ENCODE peak calls at places on chromosomes 6 and 20, in eight cellular contexts. F is A549, X is neural crest cell, Y is activated B cell treated with CpG ODN at 0.5 μM for 24 hours, H is WTC11, D is mucosa of descending colon, Q is fibroblast of lung, T is cardiac fibroblast. N is an unnamed sample.

GRCh38 chr6:129523814-129524213 is 186.2 kb downstream of the ARHGAP18 start:
- DNase-seq in H (no peak), F (no peak), T (no peak), Y (no peak), Q (no peak), X (no peak), D (no peak), N (no peak)

GRCh38 chr6:33716890-33717632 is 5.6 kb upstream of the UQCC2 start:
- DNase-seq in T (no peak), X (no peak), H (no peak), Y (no peak), Q (no peak), D (no peak), F (no peak), N (no peak)

GRCh38 chr6:37548067-37548674 is 48.5 kb upstream of the CCDC167 start:
- DNase-seq in F (no peak), D (no peak), X (no peak), Q (no peak), H (no peak), T (no peak), Y (no peak), N (no peak)

GRCh38 chr6:35240838-35241801 is 18.4 kb upstream of the ZNF76 start:
- DNase-seq in F (peak), Q (peak), H (peak), T (peak), X (peak), D (peak), Y (peak), N (no peak)

GRCh38 chr6:72869621-72870020 is 247.8 kb downstream of the KCNQ5 start:
- DNase-seq in H (no peak), T (no peak), X (no peak), F (no peak), Y (no peak), D (no peak), Q (no peak), N (no peak)

GRCh38 chr20:23536601-23537000 is 31.7 kb downstream of the CST9L start:
- DNase-seq in T (no peak), Q (no peak), Y (no peak), H (no peak), X (no peak), F (no peak), D (no peak), N (no peak)

GRCh38 chr6:23587582-23587981 is 538.4 kb upstream of the NRSN1 start:
- DNase-seq in Y (no peak), X (no peak), F (no peak), T (no peak), Q (no peak), D (no peak), H (no peak), N (no peak)

GRCh38 chr6:138622967-138623366 is 123.7 kb upstream of the NHSL1 start:
- DNase-seq in Q (no peak), X (no peak), F (no peak), H (no peak), Y (no peak), D (no peak), T (peak), N (no peak)

GRCh38 chr20:38473353-38473795 is 731 bp downstream of the RALGAPB start:
- DNase-seq in H (no peak), Y (no peak), T (peak), D (no peak), X (no peak), Q (peak), F (no peak), N (no peak)

GRCh38 chr6:122649701-122650100 is 39.5 kb downstream of the PKIB start:
- DNase-seq in Y (no peak), T (no peak), F (no peak), H (no peak), D (no peak), X (no peak), Q (no peak), N (no peak)

GRCh38 chr6:43386492-43386891 is 17.0 kb upstream of the ZNF318 start:
- DNase-seq in Q (peak), X (no peak), Y (no peak), T (no peak), H (no peak), F (no peak), D (no peak), N (no peak)

GRCh38 chr20:45341939-45342862 is 6.0 kb downstream of the SDC4 start:
- DNase-seq in Y (no peak), X (no peak), T (peak), F (no peak), D (peak), Q (no peak), H (peak), N (no peak)

GRCh38 chr20:62019144-62019805 is 46.4 kb downstream of the TAF4 start:
- DNase-seq in D (no peak), X (no peak), Q (no peak), Y (no peak), H (no peak), T (no peak), F (no peak), N (no peak)

GRCh38 chr6:11007715-11008608 is 36.1 kb downstream of the ELOVL2 start:
- DNase-seq in D (no peak), Q (peak), X (no peak), Y (no peak), H (peak), F (peak), T (peak), N (no peak)

GRCh38 chr20:40892642-40893041 is 136.0 kb upstream of the TOP1 start:
- DNase-seq in Y (no peak), D (no peak), H (no peak), F (no peak), T (no peak), X (no peak), Q (no peak), N (no peak)

GRCh38 chr20:22836877-22837276 is 198.2 kb upstream of the SSTR4 start:
- DNase-seq in Y (no peak), H (no peak), T (peak), F (no peak), D (no peak), Q (no peak), X (no peak), N (no peak)

GRCh38 chr6:3868544-3868943 is 19.4 kb downstream of the FAM50B start:
- DNase-seq in Q (peak), H (no peak), D (no peak), F (no peak), Y (no peak), T (peak), X (no peak), N (no peak)

GRCh38 chr20:60750909-60751308 is 501.2 kb upstream of the CDH4 start:
- DNase-seq in D (no peak), T (no peak), Y (no peak), H (no peak), Q (no peak), F (no peak), X (no peak), N (no peak)

GRCh38 chr6:139230421-139230840 is 61.4 kb downstream of the TXLNB start:
- DNase-seq in F (no peak), H (no peak), X (no peak), Y (no peak), Q (peak), T (peak), D (no peak), N (no peak)

GRCh38 chr6:129753422-129753821 is 43.4 kb upstream of the ARHGAP18 start:
- DNase-seq in H (no peak), Q (no peak), D (no peak), F (no peak), X (no peak), T (peak), Y (no peak), N (no peak)

GRCh38 chr6:127635091-127635490 is 58.1 kb downstream of the C6orf58 start:
- DNase-seq in Y (no peak), X (no peak), D (no peak), Q (no peak), H (no peak), T (no peak), F (no peak), N (no peak)

GRCh38 chr6:113632220-113632864 is 224.8 kb upstream of the MARCKS start:
- DNase-seq in H (no peak), D (no peak), X (peak), F (peak), Q (peak), Y (no peak), T (peak), N (peak)

GRCh38 chr20:51036226-51036625 is 13.3 kb upstream of the KCNG1 start:
- DNase-seq in F (no peak), D (no peak), T (no peak), H (no peak), X (no peak), Y (no peak), Q (no peak), N (no peak)

GRCh38 chr6:112384511-112384910 is 37.4 kb downstream of the RFPL4B start:
- DNase-seq in D (no peak), X (no peak), Y (no peak), T (no peak), F (no peak), Q (no peak), H (no peak), N (no peak)

GRCh38 chr6:4607026-4607704 is 169.0 kb upstream of the CDYL start:
- DNase-seq in T (peak), X (no peak), Y (no peak), H (no peak), F (no peak), D (peak), Q (peak), N (no peak)

GRCh38 chr6:17311595-17312311 is 30.6 kb downstream of the RBM24 start:
- DNase-seq in F (peak), Y (no peak), X (no peak), D (no peak), T (peak), H (no peak), Q (peak), N (no peak)

GRCh38 chr20:57660510-57661199 is 40.4 kb upstream of the ZBP1 start:
- DNase-seq in D (no peak), H (no peak), F (no peak), T (no peak), X (no peak), Y (no peak), Q (no peak), N (no peak)

GRCh38 chr6:81906041-81906440 is 153.6 kb upstream of the TENT5A start:
- DNase-seq in X (no peak), H (no peak), T (no peak), F (no peak), D (no peak), Y (no peak), Q (no peak), N (no peak)

GRCh38 chr6:34562861-34563512 is 6.9 kb upstream of the SPDEF start:
- DNase-seq in X (no peak), H (no peak), T (peak), Q (no peak), F (no peak), Y (no peak), D (no peak), N (no peak)

GRCh38 chr6:127684501-127684900 is 107.5 kb downstream of the C6orf58 start:
- DNase-seq in H (no peak), Q (no peak), Y (no peak), F (no peak), X (no peak), D (no peak), T (no peak), N (no peak)

GRCh38 chr6:49252901-49253300 is 210.2 kb downstream of the MMUT start:
- DNase-seq in D (no peak), X (no peak), T (peak), Q (no peak), F (no peak), Y (no peak), H (no peak), N (no peak)
- TF ChIP-seq CTCF in D (no peak), X (no peak), T (no peak), Q (no peak), F (no peak), Y (no peak), H (no peak), N (no peak)

GRCh38 chr6:42292002-42292735 is 74.5 kb upstream of the MRPS10 start:
- DNase-seq in T (peak), Y (no peak), F (peak), D (no peak), Q (peak), X (no peak), H (no peak), N (peak)
- TF ChIP-seq CTCF in T (no peak), Y (no peak), F (no peak), D (no peak), Q (no peak), X (no peak), H (no peak), N (no peak)

GRCh38 chr6:18491303-18492090 is 104.3 kb downstream of the RNF144B start:
- DNase-seq in X (no peak), T (no peak), Y (no peak), Q (no peak), F (no peak), H (no peak), D (no peak), N (no peak)
- TF ChIP-seq CTCF in X (no peak), T (no peak), Y (no peak), Q (no peak), F (no peak), H (no peak), D (no peak), N (no peak)

DNA sequence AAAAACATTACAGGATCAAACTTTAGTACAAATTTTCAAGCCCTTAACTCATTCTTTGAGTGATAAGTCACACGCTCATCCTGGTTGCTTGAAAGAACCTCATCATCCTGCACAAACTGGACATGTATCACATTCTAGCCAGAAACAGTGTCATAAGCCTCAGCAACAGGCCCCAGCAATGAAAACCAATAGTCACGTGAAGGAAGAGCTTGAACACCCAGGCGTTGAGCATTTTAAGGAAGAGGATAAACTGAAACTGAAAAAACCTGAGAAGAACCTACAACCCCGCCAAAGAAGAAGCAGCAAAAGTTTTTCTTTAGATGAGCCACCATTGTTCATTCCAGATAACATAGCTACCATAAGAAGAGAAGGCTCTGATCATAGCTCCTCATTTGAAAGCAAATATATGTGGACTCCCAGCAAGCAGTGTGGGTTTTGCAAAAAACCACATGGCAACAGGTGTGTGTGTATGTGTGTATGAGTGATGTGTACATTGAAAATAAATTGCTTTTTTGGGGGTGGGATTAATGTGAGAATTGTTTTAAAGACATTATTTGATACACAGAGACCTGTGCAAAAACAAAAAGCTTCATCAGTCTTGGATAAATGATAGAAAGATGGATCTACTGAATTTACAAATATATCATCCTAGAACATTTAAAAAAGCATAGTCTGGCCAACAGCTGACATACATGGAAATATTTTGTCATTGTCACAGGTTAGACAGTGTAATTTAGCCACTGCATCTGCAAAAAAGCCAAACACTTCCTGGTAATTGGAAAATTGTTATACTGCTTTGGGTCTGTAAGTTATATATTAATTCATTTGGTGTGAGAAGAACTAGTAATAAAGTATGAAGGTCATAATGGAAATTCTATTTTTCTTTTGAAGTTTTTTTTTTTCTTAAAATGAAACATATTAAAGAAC is 50.1 kb downstream of the PHF3 start:
- DNase-seq in H (no peak), X (no peak), Y (no peak), F (no peak), T (no peak), D (no peak), Q (no peak), N (no peak)
- TF ChIP-seq CTCF in H (no peak), X (no peak), Y (no peak), F (no peak), T (no peak), D (no peak), Q (no peak), N (no peak)

DNA sequence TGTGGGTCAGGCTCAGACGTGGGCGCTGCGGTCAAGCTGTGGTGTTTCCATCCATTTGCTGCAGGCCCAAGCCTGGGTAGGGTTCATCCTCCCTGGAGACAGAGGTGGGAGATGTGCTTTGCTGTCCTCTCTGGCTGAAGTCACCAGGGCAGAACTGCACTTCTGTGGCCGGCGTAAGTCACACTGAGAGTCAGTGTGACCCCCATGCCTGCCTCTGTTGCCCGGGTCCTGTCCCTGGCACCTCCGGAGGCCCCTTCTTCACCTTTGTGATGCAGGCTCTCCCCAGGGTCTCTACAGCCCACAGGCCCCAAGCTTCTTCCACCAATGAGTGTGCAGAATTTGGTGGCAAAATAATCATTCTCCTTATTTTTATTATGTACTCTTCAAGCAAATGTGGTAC is 53.8 kb upstream of the DACT2 start:
- DNase-seq in X (no peak), Y (no peak), Q (no peak), T (no peak), H (no peak), D (peak), F (no peak), N (no peak)
- TF ChIP-seq CTCF in X (no peak), Y (no peak), Q (no peak), T (no peak), H (no peak), D (no peak), F (no peak), N (no peak)

GRCh38 chr20:2002365-2002764 is 8.5 kb upstream of the PDYN start:
- DNase-seq in Y (no peak), D (no peak), X (no peak), F (no peak), H (no peak), Q (no peak), T (no peak), N (no peak)
- TF ChIP-seq CTCF in Y (no peak), D (no peak), X (no peak), F (no peak), H (no peak), Q (no peak), T (no peak), N (no peak)

GRCh38 chr6:12973302-12973865 is 256.8 kb downstream of the PHACTR1 start:
- DNase-seq in H (no peak), Q (no peak), X (no peak), F (no peak), T (peak), Y (no peak), D (no peak), N (no peak)
- TF ChIP-seq CTCF in H (no peak), Q (no peak), X (no peak), F (no peak), T (no peak), Y (no peak), D (no peak), N (no peak)

GRCh38 chr6:69768664-69769063 is 28.1 kb downstream of the LMBRD1 start:
- DNase-seq in Q (no peak), T (peak), F (no peak), D (no peak), X (no peak), Y (no peak), H (no peak), N (no peak)
- TF ChIP-seq CTCF in Q (peak), T (peak), F (no peak), D (no peak), X (peak), Y (no peak), H (no peak), N (peak)

GRCh38 chr6:157669747-157670216 is 153.3 kb upstream of the SNX9 start:
- DNase-seq in F (peak), D (peak), X (peak), Q (peak), Y (no peak), T (peak), H (peak), N (peak)
- TF ChIP-seq CTCF in F (no peak), D (no peak), X (peak), Q (peak), Y (no peak), T (peak), H (no peak), N (peak)